ENCODE peak calls at places on chromosomes 1 and 21, in ten cellular contexts. J is osteocyte; B is RWPE1; C is DND-41; F is body of pancreas; E is BE2C; D is stimulated activated CD4-positive, alpha-beta T cell treated with anti-CD3 and anti-CD28 coated beads, Interleukin-12 subunit alpha, Interleukin-12 subunit beta, amount 100 ng/mL, for 48 hours; K is germinal center; O is stimulated activated CD8-positive, alpha-beta memory T cell treated with anti-CD3 and anti-CD28 coated beads, Interleukin-15, amount 100 ng/mL, for 1 hour; L is activated naive CD4-positive, alpha-beta T cell. S is an unnamed sample.

GRCh38 chr1:110048923-110049601 is 14.6 kb downstream of the STRIP1 start:
- DNase-seq in J (no peak), B (no peak), C (no peak), F (no peak), E (no peak), D (no peak), K (no peak), O (no peak), L (no peak), S (no peak)

GRCh38 chr1:176466514-176466913 is 3.5 kb downstream of the PAPPA2 start:
- DNase-seq in J (no peak), B (peak), C (peak), F (no peak), E (no peak), D (no peak), K (no peak), O (no peak), L (no peak), S (no peak)

GRCh38 chr1:67524143-67525052 is 94.2 kb upstream of the SERBP1 start:
- DNase-seq in J (no peak), B (no peak), C (no peak), F (no peak), E (no peak), D (no peak), K (no peak), O (no peak), L (no peak), S (no peak)

GRCh38 chr1:228295201-228295600 is 87.4 kb downstream of the OBSCN start:
- DNase-seq in J (no peak), B (no peak), C (no peak), F (no peak), E (no peak), D (no peak), K (no peak), O (no peak), L (no peak), S (no peak)

GRCh38 chr21:39531777-39532333 is 80.1 kb downstream of the SH3BGR start:
- DNase-seq in J (no peak), B (no peak), C (no peak), F (no peak), E (no peak), D (no peak), K (no peak), O (no peak), L (no peak), S (no peak)

GRCh38 chr1:180253585-180254495 is 23.8 kb downstream of the LHX4 start:
- DNase-seq in J (no peak), B (no peak), C (no peak), F (peak), E (no peak), D (no peak), K (no peak), O (no peak), L (no peak), S (no peak)

GRCh38 chr1:13451399-13451965 is 41.2 kb downstream of the PRAMEF20 start:
- DNase-seq in J (no peak), B (peak), C (no peak), F (no peak), E (no peak), D (no peak), K (no peak), O (no peak), L (no peak), S (no peak)

GRCh38 chr1:183185941-183186490 is at the start of gene LAMC2:
- DNase-seq in J (no peak), B (peak), C (no peak), F (peak), E (peak), D (no peak), K (no peak), O (no peak), L (no peak), S (peak)

GRCh38 chr21:43332872-43333300 is 94.0 kb downstream of the SIK1 start:
- DNase-seq in J (no peak), B (no peak), C (no peak), F (no peak), E (no peak), D (no peak), K (no peak), O (no peak), L (no peak), S (no peak)

GRCh38 chr1:27402349-27402754 is 9.9 kb downstream of the GPR3 start:
- DNase-seq in J (peak), B (no peak), C (no peak), F (peak), E (no peak), D (no peak), K (no peak), O (no peak), L (no peak), S (no peak)

GRCh38 chr1:41073971-41074370 is 52.4 kb upstream of the SLFNL1 start:
- DNase-seq in J (no peak), B (peak), C (no peak), F (no peak), E (no peak), D (no peak), K (no peak), O (no peak), L (no peak), S (no peak)

GRCh38 chr1:191498318-191498717 is 659.9 kb upstream of the RGS18 start:
- DNase-seq in J (no peak), B (peak), C (no peak), F (no peak), E (no peak), D (no peak), K (no peak), O (no peak), L (no peak), S (no peak)

GRCh38 chr1:51473716-51474115 is 45.4 kb downstream of the EPS15 start:
- DNase-seq in J (no peak), B (no peak), C (no peak), F (no peak), E (no peak), D (no peak), K (no peak), O (no peak), L (no peak), S (no peak)

S was measured in type B pancreatic cell.